ENCODE peak calls at places on chromosomes 3 and 15, in five cellular contexts. G is HepG2, Z is body of pancreas, A is uterus, R is heart left ventricle. D is an unnamed sample.

GRCh38 chr3:52149726-52150125 is 4.5 kb downstream of the POC1A start:
- DNase-seq in G (no peak), Z (no peak), A (no peak), R (no peak), D (no peak)

GRCh38 chr15:37104413-37105392 is 4.4 kb upstream of the MEIS2 start:
- DNase-seq in G (no peak), Z (no peak), A (peak), R (no peak), D (no peak)

GRCh38 chr3:71680588-71680987 is 44.6 kb downstream of the EIF4E3 start:
- DNase-seq in G (no peak), Z (no peak), A (no peak), R (no peak), D (peak)

GRCh38 chr15:32884136-32884535 is 166.3 kb downstream of the GREM1 start:
- DNase-seq in G (no peak), Z (no peak), A (no peak), R (no peak), D (no peak)

GRCh38 chr15:68634531-68634930 is 55.7 kb downstream of the CORO2B start:
- DNase-seq in G (no peak), Z (no peak), A (no peak), R (no peak), D (no peak)

GRCh38 chr3:197222816-197223419 is 75.5 kb downstream of the DLG1 start:
- DNase-seq in G (no peak), Z (no peak), A (no peak), R (no peak), D (no peak)

GRCh38 chr3:135213213-135213612 is 418.2 kb downstream of the EPHB1 start:
- DNase-seq in G (no peak), Z (no peak), A (no peak), R (no peak), D (no peak)

GRCh38 chr3:40828741-40829415 is 304.1 kb downstream of the ZNF621 start:
- DNase-seq in G (no peak), Z (no peak), A (no peak), R (no peak), D (no peak)

GRCh38 chr3:93969443-93969842 is 4.3 kb downstream of the PROS1 start:
- DNase-seq in G (no peak), Z (no peak), A (no peak), R (no peak), D (peak)

GRCh38 chr3:120615863-120616599 is 19.9 kb downstream of the NDUFB4 start:
- DNase-seq in G (no peak), Z (no peak), A (peak), R (peak), D (peak)

GRCh38 chr3:67940200-67940952 is 286.0 kb upstream of the SUCLG2 start:
- DNase-seq in G (no peak), Z (peak), A (no peak), R (peak), D (no peak)

GRCh38 chr3:142077859-142078500 is 71.4 kb downstream of the TFDP2 start:
- DNase-seq in G (no peak), Z (no peak), A (no peak), R (no peak), D (no peak)

GRCh38 chr3:10697918-10698317 is 118.1 kb upstream of the SLC6A11 start:
- DNase-seq in G (no peak), Z (no peak), A (no peak), R (no peak), D (no peak)

GRCh38 chr3:52171577-52172261 is 17.5 kb upstream of the POC1A start:
- DNase-seq in G (no peak), Z (no peak), A (no peak), R (no peak), D (peak)

GRCh38 chr3:81565066-81565465 is 196.4 kb downstream of the GBE1 start:
- DNase-seq in G (no peak), Z (no peak), A (no peak), R (no peak), D (no peak)

GRCh38 chr15:56869573-56869972 is 48.9 kb upstream of the TCF12 start:
- DNase-seq in G (no peak), Z (peak), A (peak), R (peak), D (no peak)

GRCh38 chr15:32651229-32651837 is 9.8 kb downstream of the SCG5 start:
- DNase-seq in G (peak), Z (peak), A (no peak), R (no peak), D (peak)

GRCh38 chr3:137988152-137988551 is 21.8 kb upstream of the CLDN18 start:
- DNase-seq in G (peak), Z (no peak), A (no peak), R (no peak), D (no peak)

GRCh38 chr3:62795978-62796635 is 79.1 kb downstream of the CADPS start:
- DNase-seq in G (no peak), Z (no peak), A (no peak), R (no peak), D (no peak)

GRCh38 chr15:32956006-32956405 is 238.2 kb downstream of the GREM1 start:
- DNase-seq in G (peak), Z (peak), A (no peak), R (no peak), D (peak)

GRCh38 chr15:57743424-57743823 is 36.9 kb downstream of the POLR2M start:
- DNase-seq in G (peak), Z (no peak), A (no peak), R (no peak), D (no peak)

GRCh38 chr3:71244153-71245051 is 339.1 kb downstream of the FOXP1 start:
- DNase-seq in G (no peak), Z (no peak), A (peak), R (peak), D (no peak)

GRCh38 chr3:28703858-28704257 is 355.2 kb upstream of the AZI2 start:
- DNase-seq in G (no peak), Z (no peak), A (no peak), R (no peak), D (no peak)

GRCh38 chr3:116927918-116928317 is 218.3 kb downstream of the TUSC7 start:
- DNase-seq in G (no peak), Z (no peak), A (no peak), R (no peak), D (no peak)

GRCh38 chr15:29935296-29936020 is 113.2 kb upstream of the TJP1 start:
- DNase-seq in G (no peak), Z (no peak), A (no peak), R (no peak), D (no peak)

GRCh38 chr3:21705769-21706168 is 45.2 kb downstream of the ZNF385D start:
- DNase-seq in G (no peak), Z (peak), A (peak), R (peak), D (peak)

GRCh38 chr15:39621961-39622360 is 41.1 kb downstream of the THBS1 start:
- DNase-seq in G (no peak), Z (no peak), A (no peak), R (no peak), D (no peak)

GRCh38 chr15:30859091-30859874 is 44.4 kb upstream of the FAN1 start:
- DNase-seq in G (peak), Z (peak), A (no peak), R (no peak), D (peak)

GRCh38 chr3:59818033-59818936 is 768.5 kb upstream of the CFAP20DC start:
- DNase-seq in G (no peak), Z (peak), A (peak), R (peak), D (peak)

GRCh38 chr3:108062051-108062450 is 28.8 kb downstream of the CD47 start:
- DNase-seq in G (no peak), Z (no peak), A (no peak), R (no peak), D (no peak)

GRCh38 chr3:78765671-78766485 is 1001.9 kb downstream of the ROBO1 start:
- DNase-seq in G (no peak), Z (no peak), A (no peak), R (no peak), D (no peak)

GRCh38 chr3:69774029-69774428 is 34.8 kb downstream of the MITF start:
- DNase-seq in G (no peak), Z (peak), A (peak), R (peak), D (no peak)

GRCh38 chr15:61387675-61388074 is 158.6 kb upstream of the RORA start:
- DNase-seq in G (no peak), Z (no peak), A (no peak), R (no peak), D (no peak)

GRCh38 chr3:49654955-49655556 is 19.1 kb upstream of the APEH start:
- DNase-seq in G (no peak), Z (peak), A (no peak), R (no peak), D (no peak)

GRCh38 chr15:69388259-69388658 is 25.9 kb upstream of the KIF23 start:
- DNase-seq in G (no peak), Z (no peak), A (no peak), R (no peak), D (peak)

GRCh38 chr15:57069423-57069822 is 151.0 kb downstream of the TCF12 start:
- DNase-seq in G (no peak), Z (no peak), A (no peak), R (no peak), D (no peak)

GRCh38 chr15:61032600-61033286 is 196.4 kb downstream of the RORA start:
- DNase-seq in G (no peak), Z (peak), A (no peak), R (no peak), D (no peak)

DNA sequence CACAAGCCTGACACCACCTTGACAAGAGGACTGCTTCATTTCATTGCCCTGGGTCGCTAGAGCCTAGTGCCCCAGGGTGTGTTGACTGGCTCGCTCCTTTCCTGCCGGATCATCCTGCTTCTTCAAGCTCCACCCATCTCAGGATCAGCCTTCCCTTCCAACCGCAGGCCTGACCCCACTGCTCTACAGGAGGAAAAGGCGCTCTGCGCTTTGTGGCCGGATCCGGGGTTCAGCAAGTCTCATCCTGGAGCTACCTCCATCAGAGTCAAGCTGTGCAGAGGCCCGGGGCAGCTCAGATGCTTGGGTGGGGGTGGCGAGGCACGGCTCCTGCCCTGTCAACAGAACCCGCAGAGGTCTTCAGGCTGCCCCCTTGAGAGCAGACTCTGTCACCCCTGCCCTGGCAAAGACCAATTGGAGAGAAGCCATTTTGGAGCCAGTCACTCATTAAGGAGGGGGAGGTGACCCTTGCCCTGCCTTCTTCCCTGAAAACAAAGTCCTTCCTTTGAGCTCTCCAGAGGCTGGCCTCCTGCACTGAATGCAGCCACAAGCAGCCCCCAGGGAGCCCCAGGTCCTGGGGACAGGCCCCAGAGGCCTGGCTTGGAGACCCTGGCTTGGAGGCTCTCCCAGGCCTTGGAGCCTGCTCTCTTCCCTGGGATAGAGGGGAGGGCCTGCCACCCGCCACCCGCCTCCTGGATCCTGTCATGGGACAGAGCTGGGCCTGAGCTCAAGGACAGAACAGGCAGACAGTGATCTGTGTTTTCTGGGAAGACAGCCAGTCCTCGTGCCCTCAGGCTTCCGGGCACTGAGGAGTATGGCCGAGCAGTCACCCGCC is 80.3 kb downstream of the CPN2 start:
- DNase-seq in G (peak), Z (peak), A (peak), R (peak), D (peak)
- TF ChIP-seq POLR2A in G (no peak), Z (no peak), A (no peak), R (no peak), D (peak)

GRCh38 chr15:87724330-87724729 is 532.2 kb downstream of the NTRK3 start:
- DNase-seq in G (no peak), Z (no peak), A (no peak), R (no peak), D (no peak)
- TF ChIP-seq POLR2A in G (no peak), Z (no peak), A (no peak), R (no peak), D (no peak)

DNA sequence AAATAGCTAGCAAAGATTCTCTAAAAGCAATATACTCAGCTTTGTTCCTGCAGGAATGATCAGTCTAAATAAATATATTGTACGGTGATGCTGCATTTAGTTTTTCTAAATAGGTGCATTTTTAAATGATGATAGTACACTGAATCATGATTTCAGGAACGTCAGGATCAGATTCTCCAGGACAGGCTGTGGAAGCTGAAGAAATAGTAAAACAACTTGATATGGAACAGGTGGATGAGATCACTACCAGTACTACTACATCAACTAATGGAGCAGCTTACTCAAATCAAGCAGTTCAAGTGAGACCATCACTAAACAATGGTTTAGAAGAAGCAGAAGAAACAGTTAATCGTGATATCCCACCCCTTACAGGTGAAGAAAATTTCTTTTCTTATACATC is 46.3 kb upstream of the EIF3J start:
- DNase-seq in G (no peak), Z (no peak), A (no peak), R (no peak), D (no peak)
- TF ChIP-seq POLR2A in G (no peak), Z (no peak), A (no peak), R (no peak), D (no peak)

GRCh38 chr3:56802411-56802745 is 629 bp upstream of the ARHGEF3 start:
- DNase-seq in G (no peak), Z (no peak), A (no peak), R (no peak), D (no peak)

GRCh38 chr3:56801151-56801596 is 575 bp downstream of the ARHGEF3 start:
- DNase-seq in G (no peak), Z (peak), A (no peak), R (no peak), D (no peak)

GRCh38 chr3:56802793-56803192 is 1.0 kb upstream of the ARHGEF3 start:
- DNase-seq in G (no peak), Z (no peak), A (no peak), R (no peak), D (no peak)

GRCh38 chr3:56800373-56801150 is 1.2 kb downstream of the ARHGEF3 start:
- DNase-seq in G (no peak), Z (peak), A (no peak), R (no peak), D (no peak)

DNA sequence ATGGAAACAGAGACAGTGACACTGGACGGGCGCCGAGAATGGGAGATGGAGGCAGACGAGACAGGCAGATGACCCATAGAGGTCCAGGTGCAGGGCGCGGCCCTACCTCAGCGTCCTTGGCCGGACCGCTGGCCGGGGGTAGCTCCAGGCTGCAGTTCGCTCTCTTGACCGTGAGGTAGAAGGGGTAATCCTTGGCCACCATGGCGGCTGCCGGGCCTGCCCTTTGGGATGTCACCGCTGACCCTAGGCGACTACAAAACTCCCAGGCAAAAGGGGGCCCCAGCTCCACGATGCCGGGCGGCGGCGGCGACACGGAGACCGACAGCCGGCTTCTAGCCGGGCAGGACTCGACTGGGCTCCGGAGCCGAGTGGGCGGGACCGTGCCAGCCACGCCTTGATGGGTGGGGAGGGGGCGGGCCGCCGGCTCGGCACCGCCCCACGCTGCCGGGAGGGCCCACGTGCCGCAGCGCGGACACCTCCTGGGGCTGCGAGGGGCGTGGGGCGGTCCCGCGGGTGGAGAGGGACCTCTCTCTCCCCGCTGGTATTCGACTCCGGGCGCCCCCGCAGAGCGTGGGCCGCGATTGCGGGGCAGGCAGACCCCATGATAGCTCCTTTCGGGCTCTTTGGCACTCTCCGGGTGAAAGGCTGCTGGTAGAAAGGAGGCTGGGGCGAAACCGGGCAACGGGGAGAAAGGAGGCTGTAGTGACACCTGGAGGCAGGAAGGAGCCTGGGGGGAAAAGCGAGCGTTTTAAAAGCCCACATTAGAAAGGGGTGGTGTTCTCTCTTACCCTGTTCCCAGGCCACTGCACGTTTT is at the start of gene ARHGEF3:
- DNase-seq in G (peak), Z (peak), A (peak), R (peak), D (peak)
- TF ChIP-seq POLR2A in G (peak), Z (peak), A (peak), R (no peak), D (peak)

GRCh38 chr3:12884790-12885584 is 43.6 kb upstream of the RPL32 start:
- DNase-seq in G (no peak), Z (no peak), A (no peak), R (peak), D (no peak)
- TF ChIP-seq POLR2A in G (no peak), Z (no peak), A (no peak), R (no peak), D (no peak)

GRCh38 chr15:99257107-99257750 is 5.9 kb downstream of the LRRC28 start:
- DNase-seq in G (no peak), Z (no peak), A (no peak), R (no peak), D (no peak)
- TF ChIP-seq POLR2A in G (no peak), Z (no peak), A (no peak), R (no peak), D (no peak)

GRCh38 chr3:189563841-189564563 is 67.2 kb upstream of the TP63 start:
- DNase-seq in G (no peak), Z (no peak), A (no peak), R (no peak), D (peak)
- TF ChIP-seq POLR2A in G (no peak), Z (no peak), A (no peak), R (no peak), D (no peak)

DNA sequence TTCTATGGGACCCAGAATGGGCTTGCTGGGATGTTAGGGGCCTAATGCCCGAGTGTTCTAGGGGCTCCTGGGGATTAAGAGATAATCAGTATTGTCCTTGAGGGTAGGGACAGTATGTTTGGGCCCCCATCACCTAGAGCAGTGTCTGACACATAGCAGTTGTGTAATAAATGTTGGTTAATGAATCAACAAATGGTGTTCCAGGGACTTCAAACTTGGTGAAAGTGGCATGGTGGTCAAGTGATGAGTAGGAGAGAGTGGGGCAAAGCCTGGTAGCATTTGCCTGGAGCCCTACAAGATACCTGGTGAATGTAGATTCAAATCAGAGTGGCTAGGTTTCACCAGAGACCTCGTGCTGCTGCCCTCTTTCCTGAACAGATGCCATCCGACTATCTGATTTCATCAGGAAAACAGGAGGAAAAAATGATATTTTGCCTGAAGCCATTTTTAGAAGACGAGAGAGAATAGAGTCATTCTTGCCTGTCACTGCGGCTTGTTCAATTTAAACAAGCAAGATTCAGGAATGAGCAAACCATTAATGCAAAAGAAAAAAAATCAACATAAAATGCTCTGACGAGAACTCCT is 117.3 kb downstream of the RPL22L1 start:
- DNase-seq in G (no peak), Z (no peak), A (no peak), R (no peak), D (no peak)
- TF ChIP-seq POLR2A in G (no peak), Z (no peak), A (no peak), R (no peak), D (no peak)

DNA sequence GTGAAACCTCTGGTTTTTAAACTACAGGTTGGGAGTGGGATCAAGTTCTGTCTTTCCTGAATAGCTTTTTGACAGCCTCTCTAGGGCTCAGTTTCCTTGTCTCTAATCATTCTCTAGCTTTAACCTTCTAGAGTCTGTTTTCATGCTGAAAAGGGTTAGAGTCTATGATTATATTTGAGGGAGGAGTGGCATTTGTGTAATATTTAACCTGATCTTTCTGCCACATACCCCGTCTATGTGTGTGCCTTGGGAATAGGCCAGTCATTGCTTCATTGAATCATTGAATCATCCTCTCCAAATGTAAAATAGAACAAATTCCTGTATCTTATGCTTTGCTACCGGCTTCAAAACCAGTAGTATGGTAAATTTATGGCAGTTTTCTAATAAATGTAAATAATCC is 204.9 kb downstream of the KLHL25 start:
- DNase-seq in G (peak), Z (peak), A (no peak), R (no peak), D (no peak)
- TF ChIP-seq POLR2A in G (no peak), Z (no peak), A (no peak), R (no peak), D (no peak)